ENCODE peak calls at places on chromosomes 16 and 17, in eight cellular contexts. F, U, S, P, G, C, H and V are unnamed samples.

GRCh38 chr16:29154676-29155121 is 169.8 kb downstream of the LAT start:
- DNase-seq in F (peak), U (no peak), S (no peak), P (no peak), G (no peak), C (no peak), H (no peak), V (no peak)

GRCh38 chr16:54110582-54110981 is 176.0 kb downstream of the IRX3 start:
- DNase-seq in F (no peak), U (no peak), S (no peak), P (no peak), G (no peak), C (no peak), H (no peak), V (no peak)

GRCh38 chr17:45294506-45294905 is 22.3 kb downstream of the MAP3K14 start:
- DNase-seq in F (peak), U (no peak), S (no peak), P (no peak), G (no peak), C (no peak), H (no peak), V (no peak)

GRCh38 chr16:21646091-21646490 is 6.3 kb downstream of the IGSF6 start:
- DNase-seq in F (no peak), U (no peak), S (no peak), P (no peak), G (no peak), C (no peak), H (no peak), V (no peak)

GRCh38 chr17:64618848-64619247 is 43.3 kb downstream of the SMURF2 start:
- DNase-seq in F (no peak), U (no peak), S (no peak), P (no peak), G (no peak), C (no peak), H (no peak), V (no peak)

GRCh38 chr16:7493133-7493532 is 160.5 kb downstream of the RBFOX1 start:
- DNase-seq in F (no peak), U (no peak), S (no peak), P (no peak), G (no peak), C (no peak), H (no peak), V (no peak)

GRCh38 chr17:9669551-9670008 is 24.3 kb downstream of the USP43 start:
- DNase-seq in F (no peak), U (no peak), S (peak), P (no peak), G (no peak), C (no peak), H (no peak), V (no peak)

GRCh38 chr16:35221482-35222185 is 1762.2 kb downstream of the TP53TG3F start:
- DNase-seq in F (no peak), U (no peak), S (no peak), P (no peak), G (no peak), C (no peak), H (no peak), V (no peak)

GRCh38 chr17:29572691-29573557 is 4.4 kb downstream of the TP53I13 start:
- DNase-seq in F (peak), U (no peak), S (peak), P (peak), G (peak), C (peak), H (peak), V (no peak)

GRCh38 chr16:78175287-78175686 is 75.8 kb downstream of the WWOX start:
- DNase-seq in F (no peak), U (no peak), S (no peak), P (no peak), G (no peak), C (no peak), H (no peak), V (no peak)

GRCh38 chr16:55542459-55543082 is 23.9 kb upstream of the CAPNS2 start:
- DNase-seq in F (no peak), U (no peak), S (no peak), P (no peak), G (no peak), C (no peak), H (no peak), V (no peak)

GRCh38 chr16:87822571-87822970 is 46.7 kb downstream of the SLC7A5 start:
- DNase-seq in F (no peak), U (no peak), S (peak), P (no peak), G (peak), C (no peak), H (no peak), V (no peak)

GRCh38 chr16:73149329-73149728 is 101.4 kb upstream of the ZFHX3 start:
- DNase-seq in F (no peak), U (no peak), S (no peak), P (no peak), G (no peak), C (peak), H (no peak), V (no peak)

GRCh38 chr17:55157165-55157564 is 107.6 kb upstream of the HLF start:
- DNase-seq in F (no peak), U (no peak), S (no peak), P (no peak), G (no peak), C (no peak), H (no peak), V (no peak)